ENCODE peak calls at places on chromosomes 7 and 10, in nine cellular contexts. C is fibroblast of the aortic adventitia, M is upper lobe of right lung, W is breast epithelium, K is upper lobe of left lung, Z is A549, X is heart right ventricle, Y is tibial nerve, S is GM12865. P is an unnamed sample.
A peak's percentile ranks its signal among the peaks of the same experiment; 100 is the strongest.

GRCh38 chr7:17939111-17939669 is 1.1 kb downstream of the SNX13 start:
- DNase-seq in C (peak; percentile 44), M (no peak), W (no peak), K (no peak), Z (peak; percentile 13), X (no peak), Y (no peak), S (peak; percentile 10), P (no peak)

GRCh38 chr10:33277135-33277536 is 57.3 kb downstream of the NRP1 start:
- DNase-seq in C (no peak), M (no peak), W (no peak), K (peak; percentile 39), Z (no peak), X (peak; percentile 90), Y (peak; percentile 33), S (no peak), P (no peak)

GRCh38 chr10:127123626-127124025 is 72.8 kb downstream of the INSYN2A start:
- DNase-seq in C (no peak), M (no peak), W (no peak), K (no peak), Z (no peak), X (no peak), Y (no peak), S (no peak), P (no peak)

GRCh38 chr7:34662058-34662457 is 4.0 kb downstream of the NPSR1 start:
- DNase-seq in C (no peak), M (no peak), W (no peak), K (no peak), Z (no peak), X (no peak), Y (no peak), S (no peak), P (no peak)

GRCh38 chr7:85000973-85001372 is 185.9 kb downstream of the SEMA3D start:
- DNase-seq in C (no peak), M (no peak), W (no peak), K (no peak), Z (no peak), X (no peak), Y (no peak), S (no peak), P (no peak)

GRCh38 chr7:144588535-144588934 is 185.0 kb upstream of the NOBOX start:
- DNase-seq in C (no peak), M (no peak), W (no peak), K (no peak), Z (no peak), X (peak; percentile 8), Y (no peak), S (no peak), P (no peak)

GRCh38 chr10:63007112-63007511 is 126.0 kb upstream of the NRBF2 start:
- DNase-seq in C (no peak), M (no peak), W (no peak), K (no peak), Z (no peak), X (no peak), Y (no peak), S (no peak), P (no peak)

GRCh38 chr10:44731271-44731670 is 179.9 kb upstream of the TMEM72 start:
- DNase-seq in C (no peak), M (no peak), W (no peak), K (no peak), Z (no peak), X (no peak), Y (no peak), S (peak; percentile 11), P (no peak)

GRCh38 chr10:22325272-22325947 is 4.5 kb downstream of the BMI1 start:
- DNase-seq in C (peak; percentile 60), M (peak; percentile 84), W (no peak), K (peak; percentile 93), Z (peak; percentile 87), X (peak; percentile 80), Y (no peak), S (peak; percentile 81), P (peak; percentile 69)

GRCh38 chr10:4070921-4071320 is 285.9 kb upstream of the KLF6 start:
- DNase-seq in C (no peak), M (no peak), W (no peak), K (no peak), Z (no peak), X (no peak), Y (no peak), S (no peak), P (no peak)

GRCh38 chr10:29588640-29589421 is 45.9 kb downstream of the SVIL start:
- DNase-seq in C (peak; percentile 45), M (no peak), W (no peak), K (no peak), Z (no peak), X (no peak), Y (no peak), S (no peak), P (no peak)

GRCh38 chr10:35378547-35379210 is 42.4 kb downstream of the CCNY start:
- DNase-seq in C (no peak), M (no peak), W (no peak), K (no peak), Z (no peak), X (no peak), Y (no peak), S (peak; percentile 36), P (no peak)

GRCh38 chr10:35382096-35382495 is 45.8 kb downstream of the CCNY start:
- DNase-seq in C (no peak), M (no peak), W (no peak), K (no peak), Z (no peak), X (no peak), Y (no peak), S (no peak), P (no peak)

GRCh38 chr10:35375091-35375765 is 38.9 kb downstream of the CCNY start:
- DNase-seq in C (peak; percentile 38), M (no peak), W (no peak), K (no peak), Z (no peak), X (no peak), Y (no peak), S (no peak), P (no peak)

GRCh38 chr10:35377050-35377723 is 40.9 kb downstream of the CCNY start:
- DNase-seq in C (no peak), M (no peak), W (no peak), K (no peak), Z (no peak), X (no peak), Y (no peak), S (no peak), P (no peak)

GRCh38 chr10:35379226-35380137 is 43.2 kb downstream of the CCNY start:
- DNase-seq in C (peak; percentile 87), M (no peak), W (no peak), K (no peak), Z (no peak), X (peak; percentile 80), Y (no peak), S (peak; percentile 78), P (no peak)
- TF ChIP-seq CTCF in C (peak; percentile 18), M (no peak), W (no peak), K (peak; percentile 36), Z (no peak), X (peak; percentile 25), Y (no peak), S (peak; percentile 34), P (no peak)

GRCh38 chr10:132371641-132372081 is 25.3 kb upstream of the PWWP2B start:
- DNase-seq in C (no peak), M (peak; percentile 50), W (peak; percentile 35), K (no peak), Z (no peak), X (no peak), Y (no peak), S (peak; percentile 29), P (no peak)
- TF ChIP-seq CTCF in C (peak; percentile 45), M (peak; percentile 23), W (no peak), K (no peak), Z (peak; percentile 36), X (peak; percentile 38), Y (no peak), S (peak; percentile 44), P (peak; percentile 19)

GRCh38 chr7:29564455-29565185 is 985 bp downstream of the PRR15 start:
- DNase-seq in C (peak; percentile 77), M (peak; percentile 85), W (peak; percentile 76), K (peak; percentile 90), Z (peak; percentile 68), X (peak; percentile 32), Y (no peak), S (no peak), P (no peak)
- TF ChIP-seq CTCF in C (peak; percentile 0), M (no peak), W (no peak), K (no peak), Z (no peak), X (no peak), Y (no peak), S (no peak), P (no peak)

GRCh38 chr10:17872191-17873091 is 63.3 kb downstream of the MRC1 start:
- DNase-seq in C (peak; percentile 51), M (no peak), W (no peak), K (no peak), Z (no peak), X (no peak), Y (no peak), S (peak; percentile 23), P (no peak)
- TF ChIP-seq CTCF in C (peak; percentile 40), M (peak; percentile 37), W (no peak), K (peak; percentile 37), Z (peak; percentile 78), X (peak; percentile 37), Y (no peak), S (peak; percentile 37), P (peak; percentile 57)

GRCh38 chr10:71380841-71381240 is 15.9 kb upstream of the CDH23 start:
- DNase-seq in C (no peak), M (no peak), W (no peak), K (no peak), Z (no peak), X (no peak), Y (no peak), S (no peak), P (no peak)
- TF ChIP-seq CTCF in C (no peak), M (no peak), W (no peak), K (no peak), Z (no peak), X (no peak), Y (no peak), S (no peak), P (no peak)

GRCh38 chr7:121099572-121099971 is 111.1 kb downstream of the CPED1 start:
- DNase-seq in C (no peak), M (no peak), W (no peak), K (no peak), Z (no peak), X (no peak), Y (no peak), S (peak; percentile 5), P (no peak)
- TF ChIP-seq CTCF in C (no peak), M (no peak), W (no peak), K (no peak), Z (no peak), X (no peak), Y (no peak), S (peak; percentile 12), P (no peak)

DNA sequence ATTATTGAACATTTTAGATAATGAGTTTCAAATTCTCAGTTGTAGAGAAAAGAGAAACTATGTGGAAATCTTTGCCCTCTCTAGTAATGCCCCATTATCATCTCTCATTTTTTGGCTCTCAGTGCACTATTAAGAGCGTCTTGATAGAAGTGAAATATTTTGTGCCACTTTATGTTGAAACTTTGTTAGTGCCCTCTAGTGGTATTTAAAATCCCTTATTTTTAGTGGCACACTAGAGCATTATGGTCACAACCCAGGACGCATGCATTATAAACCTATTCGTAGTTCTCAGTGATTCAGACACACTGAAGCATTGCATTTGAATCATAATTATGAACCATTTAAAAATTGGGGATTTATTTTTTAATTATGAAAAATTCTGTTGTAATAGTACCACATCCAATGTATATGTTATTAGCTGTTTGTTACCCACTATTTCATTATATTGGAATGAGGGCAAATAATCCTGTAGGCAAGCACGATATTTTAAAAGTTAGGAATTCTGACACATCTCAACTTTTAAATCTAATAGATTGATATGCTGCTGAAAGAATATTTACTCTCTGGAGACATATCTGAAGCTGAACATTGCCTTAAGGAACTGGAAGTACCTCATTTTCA is 21.9 kb downstream of the PDCD4 start:
- DNase-seq in C (peak; percentile 65), M (no peak), W (no peak), K (no peak), Z (peak; percentile 48), X (no peak), Y (no peak), S (peak; percentile 68), P (no peak)
- TF ChIP-seq CTCF in C (peak; percentile 52), M (peak; percentile 60), W (no peak), K (peak; percentile 66), Z (peak; percentile 82), X (peak; percentile 63), Y (peak; percentile 52), S (peak; percentile 30), P (peak; percentile 69)